ENCODE peak calls at places on chromosomes 5 and 9, in ten cellular contexts. One of them, this sample, is unnamed.

GRCh38 chr5:175752826-175753535 is 95.1 kb downstream of the HRH2 start:
- DNase-seq in stimulated activated CD4-positive, alpha-beta T cell treated with anti-CD3 and anti-CD28 coated beads, Interleukin-15, amount 100 ng/mL, for 1 hour: no peak
- DNase-seq in head of caudate nucleus: no peak
- DNase-seq in NCI-H2171 treated with DMSO at 0.1 percent for 48 hours: peak; percentile 86
- DNase-seq in tibial artery: no peak
- DNase-seq in stimulated activated naive CD4-positive, alpha-beta T cell: no peak
- DNase-seq in activated naive CD8-positive, alpha-beta T cell treated with anti-CD3 and anti-CD28 coated beads, Interleukin-2, amount 50 U/mL, for 24 hours: no peak
- DNase-seq in BJ: no peak
- DNase-seq in IMR-90: no peak
- DNase-seq in cardiac septum: no peak
- DNase-seq in this sample: no peak

GRCh38 chr5:54944364-54944763 is 41.0 kb downstream of the ESM1 start:
- DNase-seq in head of caudate nucleus: peak; percentile 27
- DNase-seq in cardiac septum: no peak
- DNase-seq in IMR-90: peak; percentile 58
- DNase-seq in NCI-H2171 treated with DMSO at 0.1 percent for 48 hours: no peak
- DNase-seq in BJ: no peak
- DNase-seq in stimulated activated CD4-positive, alpha-beta T cell treated with anti-CD3 and anti-CD28 coated beads, Interleukin-15, amount 100 ng/mL, for 1 hour: no peak
- DNase-seq in stimulated activated naive CD4-positive, alpha-beta T cell: peak; percentile 3
- DNase-seq in activated naive CD8-positive, alpha-beta T cell treated with anti-CD3 and anti-CD28 coated beads, Interleukin-2, amount 50 U/mL, for 24 hours: peak; percentile 35
- DNase-seq in tibial artery: no peak
- DNase-seq in this sample: no peak

GRCh38 chr5:159290741-159291140 is 27.7 kb downstream of the UBLCP1 start:
- DNase-seq in BJ: no peak
- DNase-seq in activated naive CD8-positive, alpha-beta T cell treated with anti-CD3 and anti-CD28 coated beads, Interleukin-2, amount 50 U/mL, for 24 hours: no peak
- DNase-seq in tibial artery: no peak
- DNase-seq in IMR-90: peak; percentile 19
- DNase-seq in stimulated activated CD4-positive, alpha-beta T cell treated with anti-CD3 and anti-CD28 coated beads, Interleukin-15, amount 100 ng/mL, for 1 hour: no peak
- DNase-seq in cardiac septum: no peak
- DNase-seq in stimulated activated naive CD4-positive, alpha-beta T cell: no peak
- DNase-seq in NCI-H2171 treated with DMSO at 0.1 percent for 48 hours: no peak
- DNase-seq in head of caudate nucleus: no peak
- DNase-seq in this sample: no peak

GRCh38 chr5:152349683-152350526 is 55.2 kb downstream of the NMUR2 start:
- DNase-seq in head of caudate nucleus: peak; percentile 78
- DNase-seq in BJ: no peak
- DNase-seq in cardiac septum: no peak
- DNase-seq in IMR-90: peak; percentile 14
- DNase-seq in tibial artery: no peak
- DNase-seq in stimulated activated CD4-positive, alpha-beta T cell treated with anti-CD3 and anti-CD28 coated beads, Interleukin-15, amount 100 ng/mL, for 1 hour: no peak
- DNase-seq in stimulated activated naive CD4-positive, alpha-beta T cell: no peak
- DNase-seq in activated naive CD8-positive, alpha-beta T cell treated with anti-CD3 and anti-CD28 coated beads, Interleukin-2, amount 50 U/mL, for 24 hours: peak; percentile 18
- DNase-seq in NCI-H2171 treated with DMSO at 0.1 percent for 48 hours: peak; percentile 14
- DNase-seq in this sample: peak; percentile 30

GRCh38 chr5:1318659-1319251 is 23.9 kb upstream of the TERT start:
- DNase-seq in tibial artery: peak; percentile 58
- DNase-seq in NCI-H2171 treated with DMSO at 0.1 percent for 48 hours: no peak
- DNase-seq in IMR-90: no peak
- DNase-seq in head of caudate nucleus: no peak
- DNase-seq in stimulated activated naive CD4-positive, alpha-beta T cell: no peak
- DNase-seq in cardiac septum: peak; percentile 69
- DNase-seq in stimulated activated CD4-positive, alpha-beta T cell treated with anti-CD3 and anti-CD28 coated beads, Interleukin-15, amount 100 ng/mL, for 1 hour: no peak
- DNase-seq in activated naive CD8-positive, alpha-beta T cell treated with anti-CD3 and anti-CD28 coated beads, Interleukin-2, amount 50 U/mL, for 24 hours: no peak
- DNase-seq in BJ: no peak
- DNase-seq in this sample: no peak

GRCh38 chr5:37029436-37029835 is 152.9 kb downstream of the NIPBL start:
- DNase-seq in activated naive CD8-positive, alpha-beta T cell treated with anti-CD3 and anti-CD28 coated beads, Interleukin-2, amount 50 U/mL, for 24 hours: no peak
- DNase-seq in cardiac septum: no peak
- DNase-seq in tibial artery: no peak
- DNase-seq in head of caudate nucleus: no peak
- DNase-seq in IMR-90: no peak
- DNase-seq in stimulated activated naive CD4-positive, alpha-beta T cell: no peak
- DNase-seq in NCI-H2171 treated with DMSO at 0.1 percent for 48 hours: no peak
- DNase-seq in BJ: no peak
- DNase-seq in stimulated activated CD4-positive, alpha-beta T cell treated with anti-CD3 and anti-CD28 coated beads, Interleukin-15, amount 100 ng/mL, for 1 hour: no peak
- DNase-seq in this sample: no peak

GRCh38 chr9:124122321-124122720 is 110.8 kb downstream of the LHX2 start:
- DNase-seq in cardiac septum: no peak
- DNase-seq in stimulated activated CD4-positive, alpha-beta T cell treated with anti-CD3 and anti-CD28 coated beads, Interleukin-15, amount 100 ng/mL, for 1 hour: no peak
- DNase-seq in tibial artery: no peak
- DNase-seq in IMR-90: peak; percentile 17
- DNase-seq in head of caudate nucleus: no peak
- DNase-seq in BJ: no peak
- DNase-seq in NCI-H2171 treated with DMSO at 0.1 percent for 48 hours: no peak
- DNase-seq in activated naive CD8-positive, alpha-beta T cell treated with anti-CD3 and anti-CD28 coated beads, Interleukin-2, amount 50 U/mL, for 24 hours: no peak
- DNase-seq in stimulated activated naive CD4-positive, alpha-beta T cell: no peak
- DNase-seq in this sample: no peak

GRCh38 chr9:95970356-95970755 is 94.9 kb downstream of the ERCC6L2 start:
- DNase-seq in NCI-H2171 treated with DMSO at 0.1 percent for 48 hours: no peak
- DNase-seq in tibial artery: no peak
- DNase-seq in stimulated activated CD4-positive, alpha-beta T cell treated with anti-CD3 and anti-CD28 coated beads, Interleukin-15, amount 100 ng/mL, for 1 hour: no peak
- DNase-seq in activated naive CD8-positive, alpha-beta T cell treated with anti-CD3 and anti-CD28 coated beads, Interleukin-2, amount 50 U/mL, for 24 hours: no peak
- DNase-seq in head of caudate nucleus: no peak
- DNase-seq in BJ: no peak
- DNase-seq in IMR-90: no peak
- DNase-seq in cardiac septum: no peak
- DNase-seq in stimulated activated naive CD4-positive, alpha-beta T cell: no peak
- DNase-seq in this sample: no peak

GRCh38 chr9:34686231-34686630 is 4.8 kb downstream of the CCL19 start:
- DNase-seq in stimulated activated CD4-positive, alpha-beta T cell treated with anti-CD3 and anti-CD28 coated beads, Interleukin-15, amount 100 ng/mL, for 1 hour: no peak
- DNase-seq in stimulated activated naive CD4-positive, alpha-beta T cell: no peak
- DNase-seq in head of caudate nucleus: no peak
- DNase-seq in cardiac septum: peak; percentile 20
- DNase-seq in NCI-H2171 treated with DMSO at 0.1 percent for 48 hours: no peak
- DNase-seq in tibial artery: no peak
- DNase-seq in IMR-90: no peak
- DNase-seq in BJ: no peak
- DNase-seq in activated naive CD8-positive, alpha-beta T cell treated with anti-CD3 and anti-CD28 coated beads, Interleukin-2, amount 50 U/mL, for 24 hours: no peak
- DNase-seq in this sample: no peak

GRCh38 chr5:18732556-18733479 is 1098.6 kb downstream of the TAF11L14 start:
- DNase-seq in BJ: no peak
- DNase-seq in head of caudate nucleus: peak; percentile 19
- DNase-seq in NCI-H2171 treated with DMSO at 0.1 percent for 48 hours: no peak
- DNase-seq in cardiac septum: no peak
- DNase-seq in IMR-90: no peak
- DNase-seq in activated naive CD8-positive, alpha-beta T cell treated with anti-CD3 and anti-CD28 coated beads, Interleukin-2, amount 50 U/mL, for 24 hours: no peak
- DNase-seq in stimulated activated naive CD4-positive, alpha-beta T cell: no peak
- DNase-seq in stimulated activated CD4-positive, alpha-beta T cell treated with anti-CD3 and anti-CD28 coated beads, Interleukin-15, amount 100 ng/mL, for 1 hour: no peak
- DNase-seq in tibial artery: no peak
- DNase-seq in this sample: no peak

This sample was measured in colonic mucosa.